ENCODE peak calls at places on chromosomes 6 and 20, in ten cellular contexts. One of them, this sample, is unnamed.

GRCh38 chr6:150627601-150628012 is 27.9 kb downstream of the PLEKHG1 start:
- DNase-seq in stimulated activated CD4-positive, alpha-beta T cell treated with anti-CD3 and anti-CD28 coated beads, Interleukin-12 subunit alpha, Interleukin-12 subunit beta, amount 100 ng/mL, for 48 hours: no peak
- DNase-seq in GM03348: no peak
- DNase-seq in pancreas: no peak
- DNase-seq in stimulated activated CD8-positive, alpha-beta memory T cell treated with anti-CD3 and anti-CD28 coated beads, Interleukin-2, amount 100 ng/mL, for 48 hours: no peak
- DNase-seq in retina: no peak
- DNase-seq in uterus: no peak
- DNase-seq in endothelial cell: no peak
- DNase-seq in mesothelial cell of epicardium: no peak
- DNase-seq in HFFc6: no peak
- DNase-seq in this sample: no peak

GRCh38 chr6:136812174-136812573 is 10.2 kb upstream of the PEX7 start:
- DNase-seq in HFFc6: no peak
- DNase-seq in GM03348: no peak
- DNase-seq in stimulated activated CD4-positive, alpha-beta T cell treated with anti-CD3 and anti-CD28 coated beads, Interleukin-12 subunit alpha, Interleukin-12 subunit beta, amount 100 ng/mL, for 48 hours: no peak
- DNase-seq in retina: no peak
- DNase-seq in endothelial cell: no peak
- DNase-seq in uterus: no peak
- DNase-seq in pancreas: no peak
- DNase-seq in mesothelial cell of epicardium: no peak
- DNase-seq in stimulated activated CD8-positive, alpha-beta memory T cell treated with anti-CD3 and anti-CD28 coated beads, Interleukin-2, amount 100 ng/mL, for 48 hours: no peak
- DNase-seq in this sample: no peak

GRCh38 chr20:19456600-19457390 is 244.4 kb downstream of the SLC24A3 start:
- DNase-seq in stimulated activated CD8-positive, alpha-beta memory T cell treated with anti-CD3 and anti-CD28 coated beads, Interleukin-2, amount 100 ng/mL, for 48 hours: no peak
- DNase-seq in endothelial cell: no peak
- DNase-seq in GM03348: no peak
- DNase-seq in uterus: no peak
- DNase-seq in retina: no peak
- DNase-seq in mesothelial cell of epicardium: no peak
- DNase-seq in stimulated activated CD4-positive, alpha-beta T cell treated with anti-CD3 and anti-CD28 coated beads, Interleukin-12 subunit alpha, Interleukin-12 subunit beta, amount 100 ng/mL, for 48 hours: no peak
- DNase-seq in HFFc6: no peak
- DNase-seq in pancreas: no peak
- DNase-seq in this sample: peak

GRCh38 chr20:47502271-47502730 is 614 bp downstream of the NCOA3 start:
- DNase-seq in uterus: no peak
- DNase-seq in pancreas: peak
- DNase-seq in endothelial cell: no peak
- DNase-seq in HFFc6: no peak
- DNase-seq in stimulated activated CD8-positive, alpha-beta memory T cell treated with anti-CD3 and anti-CD28 coated beads, Interleukin-2, amount 100 ng/mL, for 48 hours: no peak
- DNase-seq in GM03348: peak
- DNase-seq in retina: no peak
- DNase-seq in mesothelial cell of epicardium: peak
- DNase-seq in stimulated activated CD4-positive, alpha-beta T cell treated with anti-CD3 and anti-CD28 coated beads, Interleukin-12 subunit alpha, Interleukin-12 subunit beta, amount 100 ng/mL, for 48 hours: no peak
- DNase-seq in this sample: no peak

GRCh38 chr6:118551673-118552063 is 3.6 kb downstream of the PLN start:
- DNase-seq in mesothelial cell of epicardium: no peak
- DNase-seq in retina: no peak
- DNase-seq in stimulated activated CD8-positive, alpha-beta memory T cell treated with anti-CD3 and anti-CD28 coated beads, Interleukin-2, amount 100 ng/mL, for 48 hours: no peak
- DNase-seq in pancreas: no peak
- DNase-seq in endothelial cell: no peak
- DNase-seq in HFFc6: peak
- DNase-seq in stimulated activated CD4-positive, alpha-beta T cell treated with anti-CD3 and anti-CD28 coated beads, Interleukin-12 subunit alpha, Interleukin-12 subunit beta, amount 100 ng/mL, for 48 hours: no peak
- DNase-seq in uterus: no peak
- DNase-seq in GM03348: peak
- DNase-seq in this sample: no peak

GRCh38 chr20:59412251-59412650 is 111.8 kb downstream of the EDN3 start:
- DNase-seq in stimulated activated CD8-positive, alpha-beta memory T cell treated with anti-CD3 and anti-CD28 coated beads, Interleukin-2, amount 100 ng/mL, for 48 hours: no peak
- DNase-seq in pancreas: no peak
- DNase-seq in retina: peak
- DNase-seq in uterus: no peak
- DNase-seq in endothelial cell: no peak
- DNase-seq in HFFc6: no peak
- DNase-seq in GM03348: no peak
- DNase-seq in mesothelial cell of epicardium: no peak
- DNase-seq in stimulated activated CD4-positive, alpha-beta T cell treated with anti-CD3 and anti-CD28 coated beads, Interleukin-12 subunit alpha, Interleukin-12 subunit beta, amount 100 ng/mL, for 48 hours: no peak
- DNase-seq in this sample: no peak

GRCh38 chr20:48049631-48050030 is 264.4 kb upstream of the SULF2 start:
- DNase-seq in stimulated activated CD8-positive, alpha-beta memory T cell treated with anti-CD3 and anti-CD28 coated beads, Interleukin-2, amount 100 ng/mL, for 48 hours: no peak
- DNase-seq in retina: no peak
- DNase-seq in pancreas: no peak
- DNase-seq in HFFc6: no peak
- DNase-seq in uterus: no peak
- DNase-seq in GM03348: no peak
- DNase-seq in endothelial cell: no peak
- DNase-seq in stimulated activated CD4-positive, alpha-beta T cell treated with anti-CD3 and anti-CD28 coated beads, Interleukin-12 subunit alpha, Interleukin-12 subunit beta, amount 100 ng/mL, for 48 hours: no peak
- DNase-seq in mesothelial cell of epicardium: no peak
- DNase-seq in this sample: no peak

GRCh38 chr6:47132724-47133123 is 90.6 kb upstream of the ADGRF1 start:
- DNase-seq in GM03348: no peak
- DNase-seq in endothelial cell: no peak
- DNase-seq in mesothelial cell of epicardium: no peak
- DNase-seq in stimulated activated CD4-positive, alpha-beta T cell treated with anti-CD3 and anti-CD28 coated beads, Interleukin-12 subunit alpha, Interleukin-12 subunit beta, amount 100 ng/mL, for 48 hours: no peak
- DNase-seq in pancreas: no peak
- DNase-seq in uterus: no peak
- DNase-seq in HFFc6: no peak
- DNase-seq in retina: no peak
- DNase-seq in stimulated activated CD8-positive, alpha-beta memory T cell treated with anti-CD3 and anti-CD28 coated beads, Interleukin-2, amount 100 ng/mL, for 48 hours: no peak
- DNase-seq in this sample: no peak

GRCh38 chr6:46581459-46582177 is 71.0 kb downstream of the CYP39A1 start:
- DNase-seq in HFFc6: no peak
- DNase-seq in stimulated activated CD8-positive, alpha-beta memory T cell treated with anti-CD3 and anti-CD28 coated beads, Interleukin-2, amount 100 ng/mL, for 48 hours: no peak
- DNase-seq in pancreas: peak
- DNase-seq in retina: no peak
- DNase-seq in stimulated activated CD4-positive, alpha-beta T cell treated with anti-CD3 and anti-CD28 coated beads, Interleukin-12 subunit alpha, Interleukin-12 subunit beta, amount 100 ng/mL, for 48 hours: no peak
- DNase-seq in mesothelial cell of epicardium: no peak
- DNase-seq in uterus: no peak
- DNase-seq in endothelial cell: no peak
- DNase-seq in GM03348: no peak
- DNase-seq in this sample: no peak

GRCh38 chr6:20301256-20301655 is 89.0 kb upstream of the MBOAT1 start:
- DNase-seq in stimulated activated CD4-positive, alpha-beta T cell treated with anti-CD3 and anti-CD28 coated beads, Interleukin-12 subunit alpha, Interleukin-12 subunit beta, amount 100 ng/mL, for 48 hours: no peak
- DNase-seq in endothelial cell: no peak
- DNase-seq in uterus: no peak
- DNase-seq in GM03348: no peak
- DNase-seq in stimulated activated CD8-positive, alpha-beta memory T cell treated with anti-CD3 and anti-CD28 coated beads, Interleukin-2, amount 100 ng/mL, for 48 hours: no peak
- DNase-seq in HFFc6: no peak
- DNase-seq in pancreas: no peak
- DNase-seq in retina: no peak
- DNase-seq in mesothelial cell of epicardium: no peak
- DNase-seq in this sample: no peak

GRCh38 chr20:8104252-8104651 is 27.8 kb upstream of the PLCB1 start:
- DNase-seq in uterus: no peak
- DNase-seq in stimulated activated CD8-positive, alpha-beta memory T cell treated with anti-CD3 and anti-CD28 coated beads, Interleukin-2, amount 100 ng/mL, for 48 hours: no peak
- DNase-seq in mesothelial cell of epicardium: no peak
- DNase-seq in retina: no peak
- DNase-seq in GM03348: no peak
- DNase-seq in pancreas: no peak
- DNase-seq in HFFc6: no peak
- DNase-seq in stimulated activated CD4-positive, alpha-beta T cell treated with anti-CD3 and anti-CD28 coated beads, Interleukin-12 subunit alpha, Interleukin-12 subunit beta, amount 100 ng/mL, for 48 hours: no peak
- DNase-seq in endothelial cell: no peak
- DNase-seq in this sample: no peak

GRCh38 chr6:121549741-121550140 is 114.3 kb downstream of the GJA1 start:
- DNase-seq in endothelial cell: no peak
- DNase-seq in stimulated activated CD4-positive, alpha-beta T cell treated with anti-CD3 and anti-CD28 coated beads, Interleukin-12 subunit alpha, Interleukin-12 subunit beta, amount 100 ng/mL, for 48 hours: no peak
- DNase-seq in retina: no peak
- DNase-seq in uterus: no peak
- DNase-seq in HFFc6: peak
- DNase-seq in mesothelial cell of epicardium: no peak
- DNase-seq in stimulated activated CD8-positive, alpha-beta memory T cell treated with anti-CD3 and anti-CD28 coated beads, Interleukin-2, amount 100 ng/mL, for 48 hours: no peak
- DNase-seq in pancreas: no peak
- DNase-seq in GM03348: peak
- DNase-seq in this sample: peak

GRCh38 chr6:158327216-158327615 is 15.0 kb downstream of the TULP4 start:
- DNase-seq in pancreas: no peak
- DNase-seq in mesothelial cell of epicardium: no peak
- DNase-seq in stimulated activated CD8-positive, alpha-beta memory T cell treated with anti-CD3 and anti-CD28 coated beads, Interleukin-2, amount 100 ng/mL, for 48 hours: no peak
- DNase-seq in retina: no peak
- DNase-seq in stimulated activated CD4-positive, alpha-beta T cell treated with anti-CD3 and anti-CD28 coated beads, Interleukin-12 subunit alpha, Interleukin-12 subunit beta, amount 100 ng/mL, for 48 hours: no peak
- DNase-seq in HFFc6: no peak
- DNase-seq in uterus: no peak
- DNase-seq in endothelial cell: no peak
- DNase-seq in GM03348: no peak
- DNase-seq in this sample: no peak

GRCh38 chr6:8588176-8588575 is 152.8 kb upstream of the SLC35B3 start:
- DNase-seq in stimulated activated CD8-positive, alpha-beta memory T cell treated with anti-CD3 and anti-CD28 coated beads, Interleukin-2, amount 100 ng/mL, for 48 hours: no peak
- DNase-seq in pancreas: no peak
- DNase-seq in mesothelial cell of epicardium: no peak
- DNase-seq in HFFc6: no peak
- DNase-seq in stimulated activated CD4-positive, alpha-beta T cell treated with anti-CD3 and anti-CD28 coated beads, Interleukin-12 subunit alpha, Interleukin-12 subunit beta, amount 100 ng/mL, for 48 hours: no peak
- DNase-seq in endothelial cell: no peak
- DNase-seq in retina: no peak
- DNase-seq in GM03348: no peak
- DNase-seq in uterus: no peak
- DNase-seq in this sample: no peak

GRCh38 chr6:142286088-142286409 is 15.8 kb upstream of the ADGRG6 start:
- DNase-seq in HFFc6: no peak
- DNase-seq in mesothelial cell of epicardium: no peak
- DNase-seq in stimulated activated CD4-positive, alpha-beta T cell treated with anti-CD3 and anti-CD28 coated beads, Interleukin-12 subunit alpha, Interleukin-12 subunit beta, amount 100 ng/mL, for 48 hours: no peak
- DNase-seq in stimulated activated CD8-positive, alpha-beta memory T cell treated with anti-CD3 and anti-CD28 coated beads, Interleukin-2, amount 100 ng/mL, for 48 hours: no peak
- DNase-seq in endothelial cell: no peak
- DNase-seq in pancreas: no peak
- DNase-seq in GM03348: no peak
- DNase-seq in retina: no peak
- DNase-seq in uterus: no peak
- DNase-seq in this sample: no peak